ENCODE peak calls at places on chromosomes 2 and 18, in seven cellular contexts. G, J, T, V, N, R and X are unnamed samples.

GRCh38 chr2:227486688-227487087 is 14.7 kb downstream of the AGFG1 start:
- DNase-seq in G (no peak), J (no peak), T (no peak), V (no peak), N (no peak), R (no peak), X (no peak)

GRCh38 chr2:60472026-60472425 is 81.4 kb downstream of the BCL11A start:
- DNase-seq in G (no peak), J (no peak), T (no peak), V (no peak), N (no peak), R (no peak), X (no peak)

GRCh38 chr18:22168360-22168921 is 948 bp upstream of the GATA6 start:
- DNase-seq in G (no peak), J (no peak), T (peak; percentile 47), V (no peak), N (peak; percentile 86), R (no peak), X (peak; percentile 40)

GRCh38 chr2:98876741-98877140 is 59.3 kb downstream of the CRACDL start:
- DNase-seq in G (no peak), J (no peak), T (no peak), V (no peak), N (no peak), R (no peak), X (no peak)

GRCh38 chr2:11482473-11483031 is 16.6 kb upstream of the E2F6 start:
- DNase-seq in G (peak; percentile 89), J (no peak), T (peak; percentile 44), V (peak; percentile 40), N (peak; percentile 53), R (no peak), X (no peak)

GRCh38 chr18:65852273-65852672 is 101.5 kb downstream of the CDH7 start:
- DNase-seq in G (no peak), J (no peak), T (no peak), V (no peak), N (no peak), R (no peak), X (no peak)

GRCh38 chr2:200239216-200239615 is 67.3 kb upstream of the SPATS2L start:
- DNase-seq in G (peak; percentile 5), J (no peak), T (no peak), V (peak; percentile 46), N (no peak), R (no peak), X (no peak)

GRCh38 chr2:239602290-239603282 is 201.8 kb upstream of the HDAC4 start:
- DNase-seq in G (no peak), J (no peak), T (no peak), V (no peak), N (no peak), R (no peak), X (peak; percentile 8)

GRCh38 chr2:101249826-101250225 is 2.9 kb upstream of the CNOT11 start:
- DNase-seq in G (no peak), J (no peak), T (no peak), V (no peak), N (no peak), R (no peak), X (no peak)

GRCh38 chr2:39429738-39430137 is 7.3 kb downstream of the MAP4K3 start:
- DNase-seq in G (no peak), J (no peak), T (no peak), V (no peak), N (no peak), R (no peak), X (no peak)

GRCh38 chr2:69026026-69026425 is 13.0 kb downstream of the ANTXR1 start:
- DNase-seq in G (no peak), J (no peak), T (no peak), V (peak; percentile 50), N (peak; percentile 52), R (no peak), X (no peak)

GRCh38 chr2:54757496-54757895 is 34.0 kb downstream of the EML6 start:
- DNase-seq in G (no peak), J (no peak), T (no peak), V (peak; percentile 62), N (peak; percentile 34), R (no peak), X (no peak)

GRCh38 chr2:133171396-133172004 is 396.8 kb downstream of the NCKAP5 start:
- DNase-seq in G (peak; percentile 71), J (no peak), T (no peak), V (peak; percentile 71), N (peak; percentile 72), R (no peak), X (no peak)

GRCh38 chr18:36212301-36212977 is 25.1 kb downstream of the MOCOS start:
- DNase-seq in G (no peak), J (no peak), T (no peak), V (peak; percentile 6), N (no peak), R (no peak), X (no peak)

GRCh38 chr2:20444113-20444992 is 2.5 kb upstream of the RHOB start:
- DNase-seq in G (no peak), J (no peak), T (peak; percentile 29), V (peak; percentile 78), N (peak; percentile 29), R (peak; percentile 35), X (no peak)
- H3K4me3 ChIP-seq in G (no peak overlapping the region), J (no peak overlapping the region), T (peak overlapping the region; percentile 21), V (peak overlapping the region; percentile 29), N (no peak overlapping the region), R (peak overlapping the region; percentile 32), X (no peak overlapping the region)

GRCh38 chr18:10560457-10561045 is 34.7 kb downstream of the NAPG start:
- DNase-seq in G (peak; percentile 69), J (peak; percentile 12), T (peak; percentile 39), V (peak; percentile 73), N (peak; percentile 85), R (peak; percentile 51), X (peak; percentile 63)
- H3K4me3 ChIP-seq in G (no peak overlapping the region), J (peak overlapping the region; percentile 12), T (peak overlapping the region; percentile 13), V (peak overlapping the region; percentile 28), N (no peak overlapping the region), R (peak overlapping the region; percentile 50), X (peak overlapping the region; percentile 10)

GRCh38 chr2:203710211-203710610 is 3.8 kb downstream of the CD28 start:
- DNase-seq in G (no peak), J (no peak), T (no peak), V (no peak), N (no peak), R (no peak), X (no peak)
- H3K4me3 ChIP-seq in G (no peak overlapping the region), J (peak overlapping the region; percentile 77), T (no peak overlapping the region), V (no peak overlapping the region), N (no peak overlapping the region), R (no peak overlapping the region), X (no peak overlapping the region)

GRCh38 chr18:79394438-79395307 is 1.1 kb upstream of the NFATC1 start:
- DNase-seq in G (no peak), J (peak; percentile 55), T (peak; percentile 47), V (peak; percentile 85), N (peak; percentile 64), R (no peak), X (peak; percentile 80)
- H3K4me3 ChIP-seq in G (peak overlapping the region; percentile 6), J (peak overlapping the region; percentile 73), T (peak overlapping the region; percentile 37), V (peak overlapping the region; percentile 74), N (no peak overlapping the region), R (peak overlapping the region; percentile 70), X (peak overlapping the region; percentile 24)